ENCODE peak calls at places on chromosomes 16 and 17, in four cellular contexts. C is CD8-positive, alpha-beta memory T cell; H is tibial artery; N is neural progenitor cell. U is an unnamed sample.
A peak's percentile ranks its signal among the peaks of the same experiment; 100 is the strongest.

GRCh38 chr17:41678907-41679739 is 9.6 kb upstream of the EIF1 start:
- DNase-seq in C (peak; percentile 68), H (no peak), N (no peak), U (peak; percentile 65)

GRCh38 chr16:21257284-21257683 is 20.8 kb downstream of the CRYM start:
- DNase-seq in C (no peak), H (no peak), N (no peak), U (no peak)

GRCh38 chr17:57949649-57950048 is 5.6 kb downstream of the CUEDC1 start:
- DNase-seq in C (no peak), H (peak; percentile 65), N (no peak), U (peak; percentile 77)

GRCh38 chr17:35931794-35932419 is 1.3 kb upstream of the RDM1 start:
- DNase-seq in C (no peak), H (no peak), N (no peak), U (no peak)

GRCh38 chr16:70159355-70160348 is 13.9 kb upstream of the CLEC18C start:
- DNase-seq in C (no peak), H (no peak), N (no peak), U (no peak)

GRCh38 chr16:29663020-29663828 is at the start of gene SPN:
- DNase-seq in C (peak; percentile 22), H (no peak), N (no peak), U (no peak)

GRCh38 chr16:3157229-3158013 is 22.6 kb downstream of the ZNF213 start:
- DNase-seq in C (peak; percentile 65), H (peak; percentile 67), N (peak; percentile 78), U (peak; percentile 65)

GRCh38 chr17:29617481-29618271 is 5.0 kb downstream of the CORO6 start:
- DNase-seq in C (peak; percentile 85), H (no peak), N (peak; percentile 83), U (peak; percentile 80)

GRCh38 chr17:40355123-40355803 is 9.3 kb downstream of the GJD3 start:
- DNase-seq in C (peak; percentile 63), H (peak; percentile 71), N (peak; percentile 82), U (peak; percentile 76)

GRCh38 chr17:55063857-55064485 is 95.4 kb downstream of the STXBP4 start:
- DNase-seq in C (no peak), H (no peak), N (no peak), U (no peak)

GRCh38 chr17:60390881-60391418 is 983 bp downstream of the USP32 start:
- DNase-seq in C (no peak), H (peak; percentile 28), N (peak; percentile 48), U (no peak)

GRCh38 chr16:85392756-85393673 is 220.1 kb upstream of the GSE1 start:
- DNase-seq in C (no peak), H (no peak), N (no peak), U (no peak)

GRCh38 chr16:83803811-83804210 is 4.0 kb upstream of the HSBP1 start:
- DNase-seq in C (no peak), H (no peak), N (no peak), U (no peak)

GRCh38 chr16:58299757-58300349 is 5.0 kb upstream of the PRSS54 start:
- DNase-seq in C (no peak), H (no peak), N (peak; percentile 71), U (no peak)

GRCh38 chr17:79950711-79951110 is 85.0 kb downstream of the TBC1D16 start:
- DNase-seq in C (no peak), H (no peak), N (peak; percentile 85), U (no peak)

GRCh38 chr17:28849281-28849680 is 5.5 kb upstream of the ERAL1 start:
- DNase-seq in C (no peak), H (no peak), N (no peak), U (no peak)

GRCh38 chr16:67421030-67421429 is 4.8 kb upstream of the ZDHHC1 start:
- DNase-seq in C (no peak), H (no peak), N (no peak), U (no peak)

GRCh38 chr16:83247767-83248372 is 559.9 kb upstream of the HSBP1 start:
- DNase-seq in C (no peak), H (no peak), N (no peak), U (no peak)

GRCh38 chr16:67948015-67948414 is 4.1 kb upstream of the LCAT start:
- DNase-seq in C (no peak), H (no peak), N (no peak), U (no peak)

GRCh38 chr17:50932584-50932901 is 66.4 kb upstream of the TOB1 start:
- DNase-seq in C (no peak), H (no peak), N (no peak), U (no peak)

GRCh38 chr17:50931003-50931878 is 65.1 kb upstream of the TOB1 start:
- DNase-seq in C (peak; percentile 54), H (peak; percentile 89), N (peak; percentile 95), U (peak; percentile 78)

GRCh38 chr17:50934161-50934560 is 68.0 kb upstream of the TOB1 start:
- DNase-seq in C (no peak), H (no peak), N (no peak), U (no peak)

GRCh38 chr17:50935201-50936124 is 69.3 kb upstream of the TOB1 start:
- DNase-seq in C (no peak), H (peak; percentile 84), N (no peak), U (peak; percentile 82)

GRCh38 chr17:50934672-50935200 is 68.6 kb upstream of the TOB1 start:
- DNase-seq in C (no peak), H (no peak), N (no peak), U (no peak)
- H3K36me3 ChIP-seq in C (no peaks in the 10 kb centered on the region), H (no peaks in the 10 kb centered on the region), N (no peaks in the 10 kb centered on the region), U (no peaks in the 10 kb centered on the region)

GRCh38 chr17:43832976-43833829 is at the start of gene MPP3:
- DNase-seq in C (peak; percentile 40), H (peak; percentile 52), N (peak; percentile 87), U (peak; percentile 38)

GRCh38 chr17:43829738-43830137 is 3.2 kb downstream of the MPP3 start:
- DNase-seq in C (no peak), H (no peak), N (no peak), U (no peak)

GRCh38 chr17:43832168-43832975 is 574 bp downstream of the MPP3 start:
- DNase-seq in C (no peak), H (peak; percentile 42), N (peak; percentile 57), U (peak; percentile 52)

GRCh38 chr17:43830510-43831145 is 2.3 kb downstream of the MPP3 start:
- DNase-seq in C (no peak), H (no peak), N (no peak), U (no peak)

GRCh38 chr17:43831633-43832032 is 1.3 kb downstream of the MPP3 start:
- DNase-seq in C (no peak), H (no peak), N (peak; percentile 27), U (peak; percentile 66)
- H3K27ac ChIP-seq in C (no peak overlapping the region), H (no peak overlapping the region), N (no peak overlapping the region), U (peak overlapping the region; percentile 87)

GRCh38 chr17:67434061-67434525 is 57.0 kb downstream of the PITPNC1 start:
- DNase-seq in C (peak; percentile 76), H (peak; percentile 35), N (no peak), U (peak; percentile 36)

GRCh38 chr17:67438669-67439068 is 61.6 kb downstream of the PITPNC1 start:
- DNase-seq in C (no peak), H (no peak), N (peak; percentile 28), U (no peak)

GRCh38 chr17:67433248-67433924 is 56.3 kb downstream of the PITPNC1 start:
- DNase-seq in C (no peak), H (no peak), N (no peak), U (no peak)

GRCh38 chr17:67431210-67432015 is 54.3 kb downstream of the PITPNC1 start:
- DNase-seq in C (no peak), H (no peak), N (no peak), U (no peak)

GRCh38 chr17:67435122-67435521 is 58.0 kb downstream of the PITPNC1 start:
- DNase-seq in C (peak; percentile 84), H (no peak), N (no peak), U (no peak)
- H3K4me1 ChIP-seq in C (peaks cover 93% of the 10 kb centered on the region), H (no peaks in the 10 kb centered on the region), N (peaks cover 13% of the 10 kb centered on the region), U (no peaks in the 10 kb centered on the region)

DNA sequence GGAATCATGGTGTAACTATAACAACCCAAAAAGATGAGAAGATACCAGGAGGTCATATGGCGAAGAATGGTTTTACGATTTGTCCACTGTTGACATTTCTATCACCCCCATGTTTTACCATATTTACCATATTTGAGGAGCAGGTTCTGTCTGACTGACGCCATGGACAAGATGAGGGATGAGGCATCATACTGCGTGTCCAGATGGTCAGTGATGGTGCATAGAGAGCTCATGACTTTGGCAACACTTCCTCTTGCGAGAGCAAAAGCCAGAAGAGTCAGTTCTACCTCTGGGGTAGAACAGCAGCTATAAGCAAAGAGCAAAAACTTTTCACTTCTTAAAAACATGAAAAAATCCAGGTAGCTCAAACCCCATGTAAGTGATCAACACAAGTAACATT is 38.3 kb downstream of the ZZEF1 start:
- DNase-seq in C (no peak), H (no peak), N (no peak), U (no peak)
- H3K36me3 ChIP-seq in C (peaks cover 38% of the 10 kb centered on the region), H (peaks cover 51% of the 10 kb centered on the region), N (no peaks in the 10 kb centered on the region), U (peaks cover 41% of the 10 kb centered on the region)

DNA sequence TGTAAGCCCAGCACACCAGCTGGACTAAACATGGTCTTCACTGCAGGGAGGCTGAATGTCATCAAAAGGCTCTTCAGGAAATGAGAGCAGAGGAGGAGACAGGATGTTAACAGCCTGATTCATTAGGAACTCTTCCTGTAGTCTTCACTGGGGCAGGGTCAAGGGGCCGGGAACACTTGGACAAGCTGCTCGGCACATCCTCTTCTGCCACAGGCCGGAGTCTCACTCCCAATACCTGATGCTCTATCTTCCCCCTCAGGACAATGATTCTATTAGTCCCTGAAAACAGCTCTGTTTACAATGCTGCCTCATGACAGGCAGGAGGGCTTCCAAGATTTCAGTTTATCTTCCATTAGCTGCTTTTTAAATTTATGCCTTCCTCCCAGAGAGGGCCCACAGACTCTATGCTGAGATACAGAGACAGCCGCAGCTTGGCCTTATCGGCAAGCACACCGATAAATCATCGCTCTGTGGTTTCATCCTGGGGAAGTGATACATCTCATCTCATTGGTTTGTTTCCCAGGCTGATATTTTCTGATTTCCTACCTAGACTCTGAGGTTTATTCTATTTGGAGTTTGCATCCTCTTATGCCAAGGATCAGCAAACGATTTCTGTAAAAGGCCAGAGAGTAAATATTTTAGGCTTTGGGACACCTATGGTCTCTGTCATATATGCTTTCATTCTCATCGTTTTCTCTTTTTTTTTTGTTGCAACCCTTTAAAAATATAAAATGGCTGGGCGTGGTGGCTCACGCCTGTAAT is 214.0 kb upstream of the ASIC2 start:
- DNase-seq in C (no peak), H (no peak), N (no peak), U (no peak)
- H3K27ac ChIP-seq in C (no peak overlapping the region), H (no peak overlapping the region), N (no peak overlapping the region), U (peak overlapping the region; percentile 36)

GRCh38 chr16:13403326-13403725 is 501.9 kb downstream of the SHISA9 start:
- DNase-seq in C (no peak), H (no peak), N (peak; percentile 32), U (no peak)
- H3K4me1 ChIP-seq in C (no peaks in the 10 kb centered on the region), H (no peaks in the 10 kb centered on the region), N (no peaks in the 10 kb centered on the region), U (no peaks in the 10 kb centered on the region)

GRCh38 chr16:4401094-4401501 is 15.3 kb downstream of the CORO7 start:
- DNase-seq in C (no peak), H (no peak), N (peak; percentile 1), U (no peak)
- H3K36me3 ChIP-seq in C (peaks cover 74% of the 10 kb centered on the region), H (no peaks in the 10 kb centered on the region), N (no peaks in the 10 kb centered on the region), U (no peaks in the 10 kb centered on the region)